ENCODE peak calls at places on chromosomes 7 and 10, in nine cellular contexts. P is IMR-90, M is Peyer's patch, B is vagina, T is lower leg skin, U is K562, L is body of pancreas, C is ovary, Y is uterus. X is an unnamed sample.

GRCh38 chr10:91319336-91319735 is 90.8 kb upstream of the HECTD2 start:
- DNase-seq in T (no peak), U (no peak), B (no peak), M (no peak), Y (no peak), P (no peak), C (no peak), L (no peak), X (no peak)

GRCh38 chr7:22718200-22718711 is 8.7 kb upstream of the IL6 start:
- DNase-seq in Y (no peak), T (peak; percentile 4), L (no peak), B (no peak), U (no peak), M (no peak), P (peak; percentile 97), C (no peak), X (no peak)

GRCh38 chr7:157432957-157433576 is 96.3 kb downstream of the DNAJB6 start:
- DNase-seq in B (no peak), C (no peak), T (peak; percentile 58), M (peak; percentile 68), Y (no peak), U (peak; percentile 69), P (peak; percentile 17), L (peak; percentile 57), X (no peak)

GRCh38 chr10:121522841-121523240 is 75.4 kb downstream of the FGFR2 start:
- DNase-seq in P (no peak), L (no peak), U (no peak), M (no peak), B (no peak), C (no peak), Y (no peak), T (peak; percentile 20), X (no peak)

GRCh38 chr7:119482209-119482608 is 790.8 kb upstream of the KCND2 start:
- DNase-seq in U (no peak), M (no peak), B (no peak), Y (no peak), C (no peak), T (no peak), P (no peak), L (peak; percentile 60), X (peak; percentile 0)

GRCh38 chr10:19658622-19659233 is 157.5 kb upstream of the PLXDC2 start:
- DNase-seq in U (no peak), L (no peak), C (no peak), M (no peak), T (no peak), P (no peak), Y (no peak), B (no peak), X (no peak)

GRCh38 chr10:31770307-31770902 is 158.2 kb downstream of the ARHGAP12 start:
- DNase-seq in Y (no peak), B (no peak), T (no peak), U (peak; percentile 62), P (no peak), C (no peak), L (peak; percentile 74), M (peak; percentile 74), X (peak; percentile 56)

GRCh38 chr7:139542308-139543151 is 19.0 kb downstream of the CLEC2L start:
- DNase-seq in T (no peak), B (no peak), M (no peak), C (no peak), P (no peak), U (peak; percentile 92), L (no peak), Y (no peak), X (no peak)

GRCh38 chr10:130500251-130501000 is 364.2 kb downstream of the GLRX3 start:
- DNase-seq in B (peak; percentile 47), Y (no peak), T (peak; percentile 71), U (no peak), C (no peak), P (no peak), L (no peak), M (no peak), X (no peak)

GRCh38 chr10:53886325-53887300 is 914.4 kb downstream of the PCDH15 start:
- DNase-seq in T (no peak), M (no peak), Y (no peak), U (no peak), C (no peak), P (no peak), L (peak; percentile 9), B (no peak), X (no peak)

GRCh38 chr7:142891490-142892082 is 6.0 kb upstream of the TRPV6 start:
- DNase-seq in P (no peak), M (no peak), T (peak; percentile 45), C (no peak), U (no peak), B (no peak), L (no peak), Y (no peak), X (no peak)

GRCh38 chr7:137360087-137360679 is 16.6 kb upstream of the PTN start:
- DNase-seq in L (no peak), Y (no peak), C (no peak), U (no peak), M (no peak), B (no peak), T (no peak), P (no peak), X (no peak)

GRCh38 chr10:124650820-124651401 is 93.3 kb downstream of the FAM53B start:
- DNase-seq in B (no peak), M (peak; percentile 83), T (no peak), Y (no peak), L (no peak), P (no peak), C (no peak), U (no peak), X (peak; percentile 75)

GRCh38 chr7:97499204-97499603 is 232.7 kb upstream of the TAC1 start:
- DNase-seq in U (peak; percentile 31), P (no peak), Y (no peak), B (no peak), C (no peak), M (peak; percentile 47), T (no peak), L (peak; percentile 44), X (no peak)

GRCh38 chr10:79400567-79401004 is 44.8 kb downstream of the ZCCHC24 start:
- DNase-seq in Y (no peak), C (no peak), U (peak; percentile 86), B (no peak), M (peak; percentile 74), L (peak; percentile 64), T (no peak), P (no peak), X (peak; percentile 74)

GRCh38 chr10:43140414-43140813 is 2.2 kb downstream of the CSGALNACT2 start:
- DNase-seq in C (no peak), M (no peak), Y (no peak), B (no peak), U (no peak), P (peak; percentile 98), T (no peak), L (no peak), X (no peak)

GRCh38 chr10:72308320-72308987 is 34.7 kb downstream of the DDIT4 start:
- DNase-seq in P (peak; percentile 85), T (no peak), C (peak; percentile 93), B (no peak), U (peak; percentile 72), M (peak; percentile 83), Y (peak; percentile 66), L (peak; percentile 38), X (peak; percentile 16)

GRCh38 chr7:155594961-155595366 is 48.6 kb upstream of the CNPY1 start:
- DNase-seq in T (peak; percentile 77), U (peak; percentile 53), B (no peak), P (no peak), C (no peak), L (peak; percentile 36), M (no peak), Y (no peak), X (no peak)

GRCh38 chr10:80382989-80383388 is 25.4 kb upstream of the PRXL2A start:
- DNase-seq in P (peak; percentile 11), B (no peak), M (peak; percentile 62), L (peak; percentile 57), U (no peak), T (no peak), Y (peak; percentile 18), C (peak; percentile 21), X (no peak)

GRCh38 chr7:8511810-8512209 is 78.4 kb downstream of the NXPH1 start:
- DNase-seq in P (no peak), B (no peak), C (no peak), T (no peak), L (no peak), M (no peak), Y (no peak), U (no peak), X (no peak)

GRCh38 chr7:66657798-66658197 is 29.1 kb downstream of the KCTD7 start:
- DNase-seq in B (no peak), P (no peak), T (no peak), L (no peak), M (no peak), Y (no peak), C (no peak), U (no peak), X (no peak)

GRCh38 chr7:66654275-66655112 is 25.8 kb downstream of the KCTD7 start:
- DNase-seq in U (peak; percentile 97), T (peak; percentile 100), P (peak; percentile 97), M (peak; percentile 99), B (peak; percentile 99), C (peak; percentile 99), L (peak; percentile 98), Y (peak; percentile 98), X (peak; percentile 96)
- TF ChIP-seq POLR2A in U (peak; percentile 97), T (peak; percentile 78), P (peak; percentile 98), M (peak; percentile 99), B (peak; percentile 76), C (peak; percentile 96), L (peak; percentile 96), Y (peak; percentile 99), X (peak; percentile 97)

GRCh38 chr7:44847920-44848634 is at the start of gene H2AZ2:
- DNase-seq in Y (peak; percentile 100), P (peak; percentile 100), L (peak; percentile 100), M (peak; percentile 100), T (peak; percentile 100), B (peak; percentile 100), U (peak; percentile 98), C (peak; percentile 100), X (peak; percentile 89)
- TF ChIP-seq POLR2A in Y (peak; percentile 81), P (peak; percentile 76), L (peak; percentile 82), M (peak; percentile 69), T (peak; percentile 32), B (no peak), U (peak; percentile 96), C (peak; percentile 95), X (peak; percentile 88)

DNA sequence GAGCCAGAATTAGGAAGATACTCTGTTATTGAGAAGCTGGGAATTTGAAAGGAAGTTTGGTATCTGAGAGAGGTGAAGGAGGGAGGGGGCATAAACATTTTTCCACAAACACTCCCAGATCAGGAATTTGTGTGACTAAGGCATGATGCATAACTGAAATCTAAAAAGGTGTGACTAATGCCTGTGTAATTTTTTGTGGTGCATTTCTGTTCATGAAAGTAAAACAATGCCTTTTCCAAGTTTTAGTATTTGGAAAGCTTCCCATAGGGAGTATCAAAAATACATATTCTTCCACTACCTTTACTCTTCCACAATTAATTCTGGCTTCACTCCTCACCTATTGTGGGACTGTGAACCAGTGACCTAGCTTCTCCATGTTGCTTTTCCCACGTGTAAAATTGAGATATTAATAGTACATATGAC is 56.4 kb upstream of the CAV2 start:
- DNase-seq in C (no peak), L (no peak), B (no peak), U (no peak), T (no peak), M (no peak), P (peak; percentile 97), Y (no peak), X (no peak)
- TF ChIP-seq POLR2A in C (no peak), L (no peak), B (no peak), U (no peak), T (no peak), M (no peak), P (no peak), Y (no peak), X (no peak)

GRCh38 chr10:92689663-92690210 is at the start of gene HHEX:
- DNase-seq in Y (peak; percentile 22), P (peak; percentile 76), T (peak; percentile 85), B (no peak), M (peak; percentile 84), C (no peak), L (peak; percentile 82), U (peak; percentile 89), X (peak; percentile 55)
- TF ChIP-seq POLR2A in Y (peak; percentile 41), P (peak; percentile 63), T (no peak), B (no peak), M (no peak), C (no peak), L (peak; percentile 42), U (peak; percentile 64), X (peak; percentile 49)